ENCODE peak calls at places on chromosomes 16 and 17, in six cellular contexts. N is HepG2, T is K562, C is GM12891, M is H1, X is GM12878. L is an unnamed sample.

GRCh38 chr16:87344931-87345631 is 27.9 kb upstream of the C16orf95 start:
- DNase-seq in N (no peak), M (no peak), X (no peak), T (no peak), C (no peak), L (peak)

GRCh38 chr16:75340715-75341500 is 89.5 kb upstream of the BCAR1 start:
- DNase-seq in X (no peak), N (no peak), C (no peak), T (no peak), M (peak), L (no peak)

GRCh38 chr17:7443499-7444485 is 1.1 kb upstream of the CHRNB1 start:
- DNase-seq in X (no peak), M (no peak), N (no peak), T (no peak), C (no peak), L (no peak)

GRCh38 chr16:30876867-30877266 is 17.0 kb downstream of the BCL7C start:
- DNase-seq in N (peak), T (peak), X (no peak), M (no peak), C (no peak), L (no peak)

GRCh38 chr17:4808378-4808767 is 1.4 kb downstream of the PLD2 start:
- DNase-seq in X (no peak), N (no peak), C (no peak), M (no peak), T (no peak), L (no peak)

GRCh38 chr17:41519501-41520224 is 973 bp upstream of the KRT15 start:
- DNase-seq in T (no peak), C (no peak), M (no peak), N (no peak), X (no peak), L (no peak)

GRCh38 chr16:27841911-27842310 is 221.6 kb downstream of the GSG1L start:
- DNase-seq in C (no peak), M (no peak), N (no peak), T (no peak), X (no peak), L (no peak)

GRCh38 chr16:30349695-30350094 is 5.4 kb downstream of the CD2BP2 start:
- DNase-seq in C (no peak), X (peak), N (no peak), M (no peak), T (no peak), L (no peak)

GRCh38 chr17:36481829-36482228 is 4.7 kb upstream of the ZNHIT3 start:
- DNase-seq in X (no peak), C (no peak), M (no peak), T (no peak), N (no peak), L (no peak)

GRCh38 chr16:30007378-30007895 is 3.4 kb downstream of the DOC2A start:
- DNase-seq in M (no peak), N (no peak), T (no peak), X (no peak), C (no peak), L (no peak)

GRCh38 chr16:29729116-29729521 is 16.7 kb downstream of the C16orf54 start:
- DNase-seq in T (peak), M (no peak), C (no peak), N (peak), X (no peak), L (no peak)

DNA sequence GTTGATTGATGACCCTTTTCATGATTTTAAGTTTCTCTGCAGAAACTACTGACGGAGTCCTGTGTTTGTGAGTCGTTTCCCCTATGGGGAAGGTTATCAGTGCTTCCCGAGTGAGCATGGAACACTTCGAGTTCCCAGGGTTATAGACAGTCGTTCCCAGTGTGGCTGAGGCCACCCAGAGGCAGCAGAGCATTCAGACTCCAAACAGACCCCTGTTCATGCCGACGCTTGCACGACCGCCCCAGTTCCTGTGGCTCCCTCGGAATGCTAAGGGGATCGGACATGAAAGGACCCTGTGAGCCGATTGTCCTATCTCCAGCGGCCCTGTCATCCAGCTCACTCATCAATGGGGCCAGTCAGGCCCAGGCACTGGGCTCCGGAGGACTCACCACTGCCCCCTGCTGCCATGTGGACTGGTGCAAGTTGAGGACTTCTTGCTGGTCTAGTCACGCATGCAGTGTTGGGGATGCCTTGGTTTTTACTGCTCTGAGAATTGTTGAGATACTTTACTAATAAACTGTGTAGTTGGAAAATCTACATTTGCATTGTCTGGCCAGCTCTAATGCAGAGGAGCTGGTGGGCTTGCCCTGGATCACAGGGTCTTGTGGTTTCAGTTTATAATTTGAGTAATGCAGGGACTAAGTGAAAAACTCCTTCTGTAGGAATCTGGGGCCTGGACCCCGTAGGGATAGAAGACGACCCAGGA is 3.1 kb upstream of the RPL13 start:
- DNase-seq in T (peak), C (peak), X (no peak), N (peak), M (no peak), L (peak)
- TF ChIP-seq POLR2AphosphoS5 in T (no peak), C (no peak), X (no peak), N (no peak), M (no peak), L (no peak)

GRCh38 chr16:79071424-79071823 is 529.1 kb downstream of the MAF start:
- DNase-seq in X (no peak), T (no peak), M (no peak), C (no peak), N (no peak), L (no peak)
- TF ChIP-seq TAF1 in X (no peak), T (no peak), M (no peak), C (no peak), N (no peak), L (no peak)

GRCh38 chr17:33515974-33516373 is 222.9 kb upstream of the ASIC2 start:
- DNase-seq in M (no peak), N (no peak), T (no peak), C (no peak), X (no peak), L (no peak)

GRCh38 chr17:33516645-33517044 is 223.6 kb upstream of the ASIC2 start:
- DNase-seq in C (no peak), N (no peak), T (no peak), X (no peak), M (no peak), L (no peak)

GRCh38 chr17:33512113-33512512 is 219.0 kb upstream of the ASIC2 start:
- DNase-seq in X (no peak), M (no peak), C (no peak), N (no peak), T (no peak), L (no peak)

GRCh38 chr17:33513769-33514168 is 220.7 kb upstream of the ASIC2 start:
- DNase-seq in T (no peak), X (no peak), N (no peak), M (no peak), C (no peak), L (no peak)

DNA sequence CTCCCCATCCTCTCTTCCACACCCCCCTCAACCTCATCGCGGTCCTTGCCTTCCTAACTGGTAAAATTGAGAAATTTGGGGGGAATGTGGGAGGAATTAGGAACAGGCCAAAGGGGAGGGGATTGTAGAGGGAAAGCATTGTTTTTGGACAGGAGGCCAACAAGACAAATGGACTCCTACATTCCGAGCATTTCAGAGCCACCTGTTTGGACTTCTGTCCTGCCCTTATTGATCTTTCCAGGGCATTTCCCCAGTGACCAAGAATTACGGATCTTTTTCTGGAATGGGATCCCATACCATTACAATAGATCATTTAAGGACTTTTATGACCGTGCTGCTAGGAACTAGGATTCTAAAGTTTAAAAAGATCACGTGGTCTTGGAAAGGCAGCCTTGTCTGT is 221.3 kb upstream of the ASIC2 start:
- DNase-seq in N (peak), X (no peak), C (no peak), M (no peak), T (no peak), L (no peak)
- TF ChIP-seq POLR2A in N (no peak), X (no peak), C (no peak), M (no peak), T (no peak), L (no peak)

DNA sequence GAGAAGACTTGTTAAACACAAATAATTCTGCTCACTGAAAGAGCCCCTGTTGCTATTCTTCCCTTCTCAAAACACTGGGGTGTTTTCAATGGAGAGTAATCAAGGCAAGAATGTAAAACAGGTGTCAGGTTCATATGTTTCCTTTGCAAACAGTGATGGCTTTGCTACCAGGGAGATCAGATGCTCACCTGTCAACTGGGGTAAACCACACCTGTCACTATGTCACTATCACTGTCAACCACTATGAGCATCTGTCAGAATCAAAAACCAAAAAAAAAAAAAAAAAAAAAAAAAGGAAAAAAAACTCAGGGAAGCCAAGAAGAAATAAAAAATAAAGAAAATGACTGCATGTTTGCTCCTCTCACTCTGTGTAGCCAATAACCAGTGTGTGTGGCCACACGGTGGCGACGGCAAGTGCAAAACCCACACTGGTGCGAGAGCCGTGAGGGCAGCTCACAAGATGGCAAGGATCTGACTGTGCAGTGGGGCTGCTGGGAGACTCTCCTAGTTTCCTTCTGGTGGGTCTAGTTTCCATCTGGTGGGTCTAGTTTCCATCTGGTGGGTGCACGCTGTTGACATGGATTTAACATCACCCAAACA is 22.7 kb downstream of the USP22 start:
- DNase-seq in M (no peak), X (no peak), C (no peak), N (no peak), T (no peak), L (no peak)
- TF ChIP-seq POLR2AphosphoS5 in M (no peak), X (no peak), C (no peak), N (no peak), T (no peak), L (no peak)

GRCh38 chr17:17481860-17482259 is 5.1 kb downstream of the MED9 start:
- DNase-seq in T (no peak), C (no peak), M (no peak), X (no peak), N (no peak), L (no peak)
- TF ChIP-seq TAF1 in T (no peak), C (no peak), M (no peak), X (no peak), N (no peak), L (no peak)

DNA sequence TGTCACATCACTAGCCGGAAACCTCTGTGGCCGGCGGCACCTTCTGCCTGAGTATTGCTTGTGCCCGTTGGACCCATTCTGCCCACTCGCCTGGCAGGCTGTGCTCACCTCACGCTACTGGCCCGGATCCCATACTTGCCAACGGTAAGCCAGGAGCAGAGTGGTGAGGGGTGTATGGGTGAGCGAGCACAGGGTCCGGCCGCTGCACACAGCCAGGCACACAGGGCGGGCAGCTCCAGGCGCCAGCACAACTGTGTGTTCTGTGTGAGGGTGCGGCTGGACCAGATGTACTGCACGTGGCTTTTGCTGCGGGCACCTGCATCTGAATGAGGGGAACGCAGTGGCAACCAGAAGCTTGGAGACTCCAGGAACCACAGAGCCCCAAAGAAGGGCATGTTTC is 455.7 kb downstream of the CDH8 start:
- DNase-seq in M (no peak), C (no peak), T (no peak), X (no peak), N (no peak), L (no peak)
- TF ChIP-seq POLR2A in M (no peak), C (no peak), T (no peak), X (no peak), N (no peak), L (no peak)

L was measured in GM12892.